ENCODE peak calls at places on chromosomes 7 and 10, in five cellular contexts. One of them, this sample, is unnamed.
A peak's percentile ranks its signal among the peaks of the same experiment; 100 is the strongest.

GRCh38 chr10:101310528-101311439 is 43.2 kb upstream of the BTRC start:
- DNase-seq in cardiac fibroblast: peak; percentile 5
- DNase-seq in neural crest cell: no peak
- DNase-seq in GM10248: no peak
- DNase-seq in cardiac muscle cell: peak; percentile 58
- DNase-seq in this sample: no peak

GRCh38 chr7:135602304-135602703 is 44.6 kb downstream of the NUP205 start:
- DNase-seq in cardiac fibroblast: peak; percentile 69
- DNase-seq in neural crest cell: no peak
- DNase-seq in GM10248: no peak
- DNase-seq in cardiac muscle cell: no peak
- DNase-seq in this sample: no peak

GRCh38 chr7:103344453-103345149 is at the start of gene DNAJC2:
- DNase-seq in cardiac fibroblast: peak; percentile 95
- DNase-seq in neural crest cell: peak; percentile 75
- DNase-seq in GM10248: peak; percentile 89
- DNase-seq in cardiac muscle cell: peak; percentile 94
- DNase-seq in this sample: peak; percentile 89

GRCh38 chr10:77390481-77390891 is 247.1 kb downstream of the KCNMA1 start:
- DNase-seq in cardiac fibroblast: peak; percentile 28
- DNase-seq in neural crest cell: no peak
- DNase-seq in GM10248: no peak
- DNase-seq in cardiac muscle cell: peak; percentile 34
- DNase-seq in this sample: no peak

GRCh38 chr10:54797636-54798395 is 3.2 kb downstream of the PCDH15 start:
- DNase-seq in cardiac fibroblast: no peak
- DNase-seq in neural crest cell: no peak
- DNase-seq in GM10248: no peak
- DNase-seq in cardiac muscle cell: no peak
- DNase-seq in this sample: no peak

GRCh38 chr7:104814671-104815400 is 199.2 kb upstream of the KMT2E start:
- DNase-seq in cardiac fibroblast: no peak
- DNase-seq in neural crest cell: no peak
- DNase-seq in GM10248: no peak
- DNase-seq in cardiac muscle cell: no peak
- DNase-seq in this sample: no peak

GRCh38 chr10:13959443-13960359 is 371.0 kb downstream of the FRMD4A start:
- DNase-seq in cardiac fibroblast: peak; percentile 18
- DNase-seq in neural crest cell: no peak
- DNase-seq in GM10248: no peak
- DNase-seq in cardiac muscle cell: peak; percentile 75
- DNase-seq in this sample: no peak

GRCh38 chr10:1492641-1493040 is 244.7 kb downstream of the ADARB2 start:
- DNase-seq in cardiac fibroblast: no peak
- DNase-seq in neural crest cell: no peak
- DNase-seq in GM10248: no peak
- DNase-seq in cardiac muscle cell: no peak
- DNase-seq in this sample: no peak

GRCh38 chr7:155837126-155837479 is 24.8 kb upstream of the SHH start:
- DNase-seq in cardiac fibroblast: no peak
- DNase-seq in neural crest cell: no peak
- DNase-seq in GM10248: no peak
- DNase-seq in cardiac muscle cell: no peak
- DNase-seq in this sample: no peak

GRCh38 chr7:27161214-27161720 is 4.1 kb downstream of the HOXA9 start:
- DNase-seq in cardiac fibroblast: no peak
- DNase-seq in neural crest cell: no peak
- DNase-seq in GM10248: no peak
- DNase-seq in cardiac muscle cell: no peak
- DNase-seq in this sample: no peak
- TF ChIP-seq CTCF in cardiac fibroblast: no peak
- TF ChIP-seq CTCF in neural crest cell: peak; percentile 6
- TF ChIP-seq CTCF in GM10248: no peak
- TF ChIP-seq CTCF in cardiac muscle cell: no peak
- TF ChIP-seq CTCF in this sample: peak; percentile 15

GRCh38 chr7:152759655-152760383 is at the start of gene ACTR3B:
- DNase-seq in cardiac fibroblast: peak; percentile 93
- DNase-seq in neural crest cell: peak; percentile 88
- DNase-seq in GM10248: peak; percentile 96
- DNase-seq in cardiac muscle cell: peak; percentile 93
- DNase-seq in this sample: peak; percentile 97
- TF ChIP-seq CTCF in cardiac fibroblast: no peak
- TF ChIP-seq CTCF in neural crest cell: no peak
- TF ChIP-seq CTCF in GM10248: no peak
- TF ChIP-seq CTCF in cardiac muscle cell: no peak
- TF ChIP-seq CTCF in this sample: no peak

DNA sequence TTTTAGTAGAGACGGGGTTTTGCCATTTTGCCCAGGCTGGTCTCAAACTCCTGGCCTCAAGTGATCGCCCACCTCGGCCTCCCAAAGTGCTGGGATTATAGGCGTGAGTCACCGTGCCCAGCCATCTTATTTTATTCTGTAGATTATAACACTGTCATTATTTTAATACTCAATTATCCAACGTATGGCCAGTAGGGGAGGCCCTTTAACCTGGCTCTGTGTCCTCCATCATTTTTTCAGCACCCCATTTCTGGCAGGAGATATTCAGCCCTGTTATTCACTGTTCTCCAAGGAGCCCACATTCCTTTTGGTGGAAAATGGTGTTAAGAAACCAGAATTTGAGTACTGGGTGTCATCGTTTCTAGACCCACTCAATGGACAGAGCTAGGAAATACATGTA is 31.5 kb downstream of the PDSS1 start:
- DNase-seq in cardiac fibroblast: no peak
- DNase-seq in neural crest cell: no peak
- DNase-seq in GM10248: no peak
- DNase-seq in cardiac muscle cell: no peak
- DNase-seq in this sample: no peak
- TF ChIP-seq CTCF in cardiac fibroblast: peak; percentile 6
- TF ChIP-seq CTCF in neural crest cell: no peak
- TF ChIP-seq CTCF in GM10248: peak; percentile 27
- TF ChIP-seq CTCF in cardiac muscle cell: no peak
- TF ChIP-seq CTCF in this sample: peak; percentile 19

GRCh38 chr7:31878875-31879274 is 191.3 kb downstream of the PDE1C start:
- DNase-seq in cardiac fibroblast: no peak
- DNase-seq in neural crest cell: no peak
- DNase-seq in GM10248: no peak
- DNase-seq in cardiac muscle cell: no peak
- DNase-seq in this sample: no peak

GRCh38 chr7:31887006-31887405 is 183.2 kb downstream of the PDE1C start:
- DNase-seq in cardiac fibroblast: no peak
- DNase-seq in neural crest cell: no peak
- DNase-seq in GM10248: no peak
- DNase-seq in cardiac muscle cell: no peak
- DNase-seq in this sample: no peak

GRCh38 chr7:31883761-31884164 is 186.4 kb downstream of the PDE1C start:
- DNase-seq in cardiac fibroblast: peak; percentile 58
- DNase-seq in neural crest cell: no peak
- DNase-seq in GM10248: peak; percentile 13
- DNase-seq in cardiac muscle cell: no peak
- DNase-seq in this sample: peak; percentile 11

GRCh38 chr7:31885160-31885559 is 185.0 kb downstream of the PDE1C start:
- DNase-seq in cardiac fibroblast: no peak
- DNase-seq in neural crest cell: no peak
- DNase-seq in GM10248: no peak
- DNase-seq in cardiac muscle cell: no peak
- DNase-seq in this sample: no peak

DNA sequence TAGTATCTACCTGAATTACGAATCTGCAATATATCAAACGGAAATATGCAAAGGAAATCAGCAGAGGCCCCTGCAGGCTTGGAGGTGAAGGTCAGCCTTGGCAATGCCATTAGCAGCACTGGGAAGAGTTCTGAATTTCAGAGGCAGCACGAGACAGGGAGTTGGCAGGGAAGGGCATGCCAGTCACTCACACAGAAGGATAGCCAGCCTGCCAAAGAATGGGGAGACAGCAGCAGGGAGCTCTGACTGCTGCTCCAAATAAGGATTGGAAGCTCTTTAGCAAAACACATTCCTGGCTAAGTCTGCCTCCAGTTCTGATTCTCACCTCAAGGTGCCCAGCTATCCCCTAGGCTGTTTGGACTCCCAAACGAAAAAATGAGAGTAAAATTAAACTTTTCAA is 188.0 kb downstream of the PDE1C start:
- DNase-seq in cardiac fibroblast: peak; percentile 4
- DNase-seq in neural crest cell: no peak
- DNase-seq in GM10248: no peak
- DNase-seq in cardiac muscle cell: peak; percentile 39
- DNase-seq in this sample: no peak
- TF ChIP-seq CTCF in cardiac fibroblast: no peak
- TF ChIP-seq CTCF in neural crest cell: no peak
- TF ChIP-seq CTCF in GM10248: no peak
- TF ChIP-seq CTCF in cardiac muscle cell: no peak
- TF ChIP-seq CTCF in this sample: no peak

GRCh38 chr10:78938695-78939672 is 129.8 kb upstream of the ZMIZ1 start:
- DNase-seq in cardiac fibroblast: no peak
- DNase-seq in neural crest cell: no peak
- DNase-seq in GM10248: no peak
- DNase-seq in cardiac muscle cell: no peak
- DNase-seq in this sample: no peak

GRCh38 chr10:78935697-78936407 is 132.9 kb upstream of the ZMIZ1 start:
- DNase-seq in cardiac fibroblast: no peak
- DNase-seq in neural crest cell: no peak
- DNase-seq in GM10248: no peak
- DNase-seq in cardiac muscle cell: no peak
- DNase-seq in this sample: no peak

GRCh38 chr10:78936412-78937342 is 132.1 kb upstream of the ZMIZ1 start:
- DNase-seq in cardiac fibroblast: no peak
- DNase-seq in neural crest cell: no peak
- DNase-seq in GM10248: no peak
- DNase-seq in cardiac muscle cell: no peak
- DNase-seq in this sample: no peak

GRCh38 chr10:78937388-78937787 is 131.4 kb upstream of the ZMIZ1 start:
- DNase-seq in cardiac fibroblast: no peak
- DNase-seq in neural crest cell: no peak
- DNase-seq in GM10248: no peak
- DNase-seq in cardiac muscle cell: no peak
- DNase-seq in this sample: no peak

GRCh38 chr10:78937800-78938694 is 130.7 kb upstream of the ZMIZ1 start:
- DNase-seq in cardiac fibroblast: peak; percentile 38
- DNase-seq in neural crest cell: no peak
- DNase-seq in GM10248: no peak
- DNase-seq in cardiac muscle cell: peak; percentile 29
- DNase-seq in this sample: peak; percentile 50
- TF ChIP-seq CTCF in cardiac fibroblast: no peak
- TF ChIP-seq CTCF in neural crest cell: no peak
- TF ChIP-seq CTCF in GM10248: no peak
- TF ChIP-seq CTCF in cardiac muscle cell: no peak
- TF ChIP-seq CTCF in this sample: no peak

DNA sequence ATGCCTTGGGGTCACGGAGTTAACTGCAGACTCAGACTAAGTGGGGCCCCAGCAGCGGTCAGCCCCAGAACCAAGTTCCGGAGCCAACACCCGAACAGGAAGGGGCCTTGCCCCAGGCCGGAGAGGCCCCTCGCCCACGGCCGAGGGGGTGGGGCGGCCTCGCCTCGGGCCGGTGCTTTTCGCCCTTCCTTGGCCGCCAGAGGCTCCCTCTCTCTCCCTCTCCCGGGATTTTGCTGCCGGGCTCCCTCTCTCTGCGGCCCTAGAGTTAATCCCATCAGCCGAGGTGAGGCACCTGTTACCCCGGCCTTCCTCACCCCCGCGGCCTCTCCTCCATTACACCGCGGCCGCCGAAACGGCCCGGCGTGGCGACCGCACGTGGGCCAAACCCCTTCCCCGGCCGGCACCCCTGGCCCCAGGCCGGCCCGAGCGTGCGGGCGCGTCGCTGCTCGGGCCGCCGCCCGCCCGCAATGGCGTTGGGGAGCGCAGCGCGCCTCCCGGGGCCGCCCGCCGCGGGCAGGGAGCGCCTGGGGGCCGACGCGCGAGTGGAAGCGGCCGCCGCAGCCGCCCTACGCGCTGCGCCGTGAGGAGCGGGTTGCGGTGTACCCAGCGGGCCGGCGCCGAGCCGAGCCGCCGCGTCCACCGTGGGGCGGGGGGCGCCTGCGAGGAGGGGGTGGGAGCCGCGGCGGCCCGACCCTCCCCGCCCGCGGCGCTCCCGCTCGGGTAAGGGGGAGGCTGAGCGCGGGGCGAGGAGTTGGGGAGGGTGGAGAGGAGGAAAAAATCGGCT is at the start of gene PPP1R9A:
- DNase-seq in cardiac fibroblast: no peak
- DNase-seq in neural crest cell: peak; percentile 51
- DNase-seq in GM10248: peak; percentile 24
- DNase-seq in cardiac muscle cell: peak; percentile 71
- DNase-seq in this sample: peak; percentile 36
- TF ChIP-seq CTCF in cardiac fibroblast: peak; percentile 8
- TF ChIP-seq CTCF in neural crest cell: peak; percentile 45
- TF ChIP-seq CTCF in GM10248: no peak
- TF ChIP-seq CTCF in cardiac muscle cell: peak; percentile 32
- TF ChIP-seq CTCF in this sample: no peak

GRCh38 chr7:131653418-131654248 is 97.2 kb upstream of the PODXL start:
- DNase-seq in cardiac fibroblast: no peak
- DNase-seq in neural crest cell: no peak
- DNase-seq in GM10248: no peak
- DNase-seq in cardiac muscle cell: no peak
- DNase-seq in this sample: no peak

GRCh38 chr7:131649879-131650278 is 93.5 kb upstream of the PODXL start:
- DNase-seq in cardiac fibroblast: no peak
- DNase-seq in neural crest cell: no peak
- DNase-seq in GM10248: no peak
- DNase-seq in cardiac muscle cell: no peak
- DNase-seq in this sample: no peak

GRCh38 chr7:131654249-131654558 is 97.8 kb upstream of the PODXL start:
- DNase-seq in cardiac fibroblast: no peak
- DNase-seq in neural crest cell: no peak
- DNase-seq in GM10248: no peak
- DNase-seq in cardiac muscle cell: no peak
- DNase-seq in this sample: no peak

GRCh38 chr7:131652934-131653333 is 96.5 kb upstream of the PODXL start:
- DNase-seq in cardiac fibroblast: no peak
- DNase-seq in neural crest cell: no peak
- DNase-seq in GM10248: no peak
- DNase-seq in cardiac muscle cell: no peak
- DNase-seq in this sample: no peak

DNA sequence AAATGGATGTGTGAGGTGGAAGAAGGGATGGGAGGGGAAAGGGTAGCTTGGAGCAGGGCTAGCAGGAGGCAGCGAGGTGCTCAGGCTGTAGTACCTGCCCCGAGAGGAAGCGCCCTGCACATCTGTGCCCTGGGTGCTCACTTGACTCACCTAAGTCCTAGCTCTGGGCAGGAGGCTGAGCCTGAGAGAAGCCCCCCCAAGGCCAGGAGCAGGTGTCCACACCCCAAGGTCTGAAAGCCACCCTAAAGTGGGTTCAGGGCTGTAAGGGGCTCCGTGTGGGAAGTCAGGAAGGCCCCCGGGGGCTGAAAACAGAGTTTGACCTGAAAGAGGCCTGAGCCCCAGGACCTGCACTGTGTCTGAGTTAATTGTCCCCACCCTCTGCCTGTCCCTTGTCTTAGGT is 95.8 kb upstream of the PODXL start:
- DNase-seq in cardiac fibroblast: no peak
- DNase-seq in neural crest cell: no peak
- DNase-seq in GM10248: no peak
- DNase-seq in cardiac muscle cell: no peak
- DNase-seq in this sample: no peak
- TF ChIP-seq CTCF in cardiac fibroblast: no peak
- TF ChIP-seq CTCF in neural crest cell: no peak
- TF ChIP-seq CTCF in GM10248: no peak
- TF ChIP-seq CTCF in cardiac muscle cell: no peak
- TF ChIP-seq CTCF in this sample: no peak

This sample was measured in GM13976.